ENCODE peak calls at places on chromosomes 3 and 15, in four cellular contexts. W is coronary artery, Q is LHCN-M2, L is T-helper 9 cell. B is an unnamed sample.

GRCh38 chr3:5239602-5240001 is 52.1 kb downstream of the EDEM1 start:
- DNase-seq in L (no peak), Q (peak), W (no peak), B (no peak)

GRCh38 chr15:93173369-93173768 is 84.4 kb upstream of the RGMA start:
- DNase-seq in Q (no peak), W (no peak), L (no peak), B (no peak)

GRCh38 chr3:194682651-194683310 is 2.9 kb upstream of the FAM43A start:
- DNase-seq in L (peak), Q (peak), W (peak), B (peak)

GRCh38 chr3:98099848-98100247 is 12.9 kb downstream of the OR5AC2 start:
- DNase-seq in L (no peak), W (no peak), Q (no peak), B (no peak)

GRCh38 chr15:93029613-93030429 is 59.2 kb downstream of the RGMA start:
- DNase-seq in W (no peak), Q (peak), L (no peak), B (no peak)

GRCh38 chr3:141876891-141877561 is 583 bp downstream of the ATP1B3 start:
- DNase-seq in W (peak), L (peak), Q (peak), B (peak)

GRCh38 chr3:42507751-42508335 is 5.4 kb downstream of the VIPR1 start:
- DNase-seq in Q (no peak), L (no peak), W (peak), B (no peak)

GRCh38 chr3:134309987-134310700 is 59.5 kb upstream of the RYK start:
- DNase-seq in L (no peak), W (no peak), Q (no peak), B (no peak)

GRCh38 chr3:56926513-56927282 is 124.9 kb upstream of the ARHGEF3 start:
- DNase-seq in L (no peak), W (no peak), Q (peak), B (no peak)

GRCh38 chr15:38707802-38708671 is 143.4 kb upstream of the RASGRP1 start:
- DNase-seq in W (peak), Q (peak), L (no peak), B (no peak)

GRCh38 chr3:196604548-196604947 is 34.9 kb upstream of the NRROS start:
- DNase-seq in Q (peak), W (no peak), L (peak), B (peak)

GRCh38 chr15:52005748-52006701 is 13.0 kb upstream of the MAPK6 start:
- DNase-seq in W (no peak), L (no peak), Q (peak), B (no peak)

GRCh38 chr15:35014265-35014664 is 26.2 kb upstream of the ZNF770 start:
- DNase-seq in L (no peak), W (no peak), Q (no peak), B (no peak)

GRCh38 chr3:65080432-65080831 is 392.6 kb upstream of the ADAMTS9 start:
- DNase-seq in Q (peak), W (no peak), L (no peak), B (no peak)

GRCh38 chr15:92667291-92667904 is 11.8 kb upstream of the FAM174B start:
- DNase-seq in Q (no peak), L (no peak), W (no peak), B (no peak)

GRCh38 chr3:147424325-147424910 is 15.3 kb downstream of the ZIC1 start:
- DNase-seq in L (no peak), W (no peak), Q (no peak), B (no peak)

GRCh38 chr3:190322604-190323240 is 476 bp upstream of the CLDN1 start:
- DNase-seq in Q (peak), W (no peak), L (no peak), B (no peak)

B was measured in T follicular helper cell.